ENCODE peak calls at places on chromosomes 11 and 22, in seven cellular contexts. One of them, this sample, is unnamed.

GRCh38 chr11:109439684-109440083 is 17.7 kb downstream of the C11orf87 start:
- DNase-seq in HFFc6: no peak
- DNase-seq in GM20000: no peak
- DNase-seq in COR-L47: no peak
- DNase-seq in A549: no peak
- DNase-seq in mesendoderm: no peak
- DNase-seq in EH: no peak
- DNase-seq in this sample: no peak

GRCh38 chr22:49046546-49047305 is 780.9 kb downstream of the BRD1 start:
- DNase-seq in GM20000: peak
- DNase-seq in HFFc6: no peak
- DNase-seq in mesendoderm: peak
- DNase-seq in EH: no peak
- DNase-seq in COR-L47: peak
- DNase-seq in A549: peak
- DNase-seq in this sample: no peak

GRCh38 chr11:5083602-5084001 is 14.2 kb downstream of the OR52E1 start:
- DNase-seq in GM20000: no peak
- DNase-seq in HFFc6: no peak
- DNase-seq in EH: no peak
- DNase-seq in A549: no peak
- DNase-seq in mesendoderm: no peak
- DNase-seq in COR-L47: no peak
- DNase-seq in this sample: no peak

GRCh38 chr22:17732251-17732854 is 41.9 kb downstream of the BID start:
- DNase-seq in HFFc6: no peak
- DNase-seq in GM20000: no peak
- DNase-seq in EH: no peak
- DNase-seq in A549: no peak
- DNase-seq in mesendoderm: no peak
- DNase-seq in COR-L47: no peak
- DNase-seq in this sample: no peak

GRCh38 chr11:102762414-102762813 is 18.0 kb downstream of the MMP10 start:
- DNase-seq in A549: no peak
- DNase-seq in EH: peak
- DNase-seq in COR-L47: no peak
- DNase-seq in GM20000: no peak
- DNase-seq in HFFc6: peak
- DNase-seq in mesendoderm: no peak
- DNase-seq in this sample: no peak

GRCh38 chr22:29224859-29225410 is 19.2 kb downstream of the EMID1 start:
- DNase-seq in mesendoderm: no peak
- DNase-seq in EH: no peak
- DNase-seq in COR-L47: no peak
- DNase-seq in A549: no peak
- DNase-seq in GM20000: no peak
- DNase-seq in HFFc6: no peak
- DNase-seq in this sample: no peak

GRCh38 chr22:22432937-22433336 is 75.6 kb downstream of the ZNF280B start:
- DNase-seq in EH: no peak
- DNase-seq in mesendoderm: no peak
- DNase-seq in GM20000: no peak
- DNase-seq in COR-L47: no peak
- DNase-seq in A549: no peak
- DNase-seq in HFFc6: no peak
- DNase-seq in this sample: no peak

GRCh38 chr11:66291706-66292542 is at the start of gene TMEM151A:
- DNase-seq in EH: no peak
- DNase-seq in mesendoderm: no peak
- DNase-seq in HFFc6: no peak
- DNase-seq in GM20000: no peak
- DNase-seq in COR-L47: peak
- DNase-seq in A549: no peak
- DNase-seq in this sample: no peak

GRCh38 chr22:36860821-36861659 is at the start of gene NCF4:
- DNase-seq in EH: no peak
- DNase-seq in HFFc6: no peak
- DNase-seq in GM20000: peak
- DNase-seq in mesendoderm: no peak
- DNase-seq in COR-L47: no peak
- DNase-seq in A549: no peak
- DNase-seq in this sample: no peak

GRCh38 chr11:66970371-66970807 is 4.7 kb upstream of the C11orf86 start:
- DNase-seq in mesendoderm: no peak
- DNase-seq in A549: no peak
- DNase-seq in COR-L47: no peak
- DNase-seq in HFFc6: no peak
- DNase-seq in GM20000: no peak
- DNase-seq in EH: no peak
- DNase-seq in this sample: no peak

GRCh38 chr11:36316049-36316448 is 20.0 kb downstream of the PRR5L start:
- DNase-seq in A549: no peak
- DNase-seq in GM20000: no peak
- DNase-seq in mesendoderm: no peak
- DNase-seq in HFFc6: no peak
- DNase-seq in EH: no peak
- DNase-seq in COR-L47: no peak
- DNase-seq in this sample: no peak

GRCh38 chr11:62190011-62190410 is at the start of gene SCGB1D1:
- DNase-seq in HFFc6: no peak
- DNase-seq in A549: no peak
- DNase-seq in EH: no peak
- DNase-seq in GM20000: no peak
- DNase-seq in mesendoderm: no peak
- DNase-seq in COR-L47: peak
- DNase-seq in this sample: no peak

GRCh38 chr11:60764879-60765278 is 8.2 kb downstream of the MS4A15 start:
- DNase-seq in A549: no peak
- DNase-seq in GM20000: peak
- DNase-seq in mesendoderm: peak
- DNase-seq in HFFc6: no peak
- DNase-seq in COR-L47: no peak
- DNase-seq in EH: no peak
- DNase-seq in this sample: no peak

GRCh38 chr11:108576523-108576922 is 17.0 kb downstream of the EXPH5 start:
- DNase-seq in mesendoderm: no peak
- DNase-seq in GM20000: no peak
- DNase-seq in COR-L47: no peak
- DNase-seq in EH: no peak
- DNase-seq in HFFc6: no peak
- DNase-seq in A549: no peak
- DNase-seq in this sample: no peak

GRCh38 chr11:12161137-12161536 is 50.7 kb downstream of the MICAL2 start:
- DNase-seq in EH: no peak
- DNase-seq in A549: no peak
- DNase-seq in COR-L47: no peak
- DNase-seq in HFFc6: no peak
- DNase-seq in mesendoderm: no peak
- DNase-seq in GM20000: no peak
- DNase-seq in this sample: no peak

GRCh38 chr11:90332415-90332814 is 109.6 kb upstream of the CHORDC1 start:
- DNase-seq in GM20000: no peak
- DNase-seq in HFFc6: no peak
- DNase-seq in COR-L47: no peak
- DNase-seq in EH: no peak
- DNase-seq in mesendoderm: no peak
- DNase-seq in A549: no peak
- DNase-seq in this sample: no peak

GRCh38 chr22:36362077-36362476 is 25.7 kb downstream of the MYH9 start:
- DNase-seq in COR-L47: no peak
- DNase-seq in EH: no peak
- DNase-seq in A549: no peak
- DNase-seq in HFFc6: no peak
- DNase-seq in GM20000: no peak
- DNase-seq in mesendoderm: no peak
- DNase-seq in this sample: no peak

GRCh38 chr22:42366815-42367581 is 65.2 kb downstream of the NFAM1 start:
- DNase-seq in mesendoderm: no peak
- DNase-seq in A549: no peak
- DNase-seq in GM20000: no peak
- DNase-seq in EH: no peak
- DNase-seq in HFFc6: no peak
- DNase-seq in COR-L47: no peak
- DNase-seq in this sample: no peak

GRCh38 chr22:29155966-29156365 is 49.7 kb upstream of the EMID1 start:
- DNase-seq in mesendoderm: no peak
- DNase-seq in GM20000: no peak
- DNase-seq in COR-L47: no peak
- DNase-seq in EH: no peak
- DNase-seq in HFFc6: no peak
- DNase-seq in A549: no peak
- DNase-seq in this sample: no peak

GRCh38 chr22:22164541-22165272 is 79.9 kb upstream of the VPREB1 start:
- DNase-seq in GM20000: no peak
- DNase-seq in HFFc6: no peak
- DNase-seq in A549: no peak
- DNase-seq in EH: no peak
- DNase-seq in COR-L47: no peak
- DNase-seq in mesendoderm: peak
- DNase-seq in this sample: no peak

GRCh38 chr11:127106142-127106541 is 105.6 kb upstream of the KIRREL3 start:
- DNase-seq in COR-L47: peak
- DNase-seq in GM20000: no peak
- DNase-seq in EH: peak
- DNase-seq in A549: no peak
- DNase-seq in HFFc6: peak
- DNase-seq in mesendoderm: peak
- DNase-seq in this sample: peak

GRCh38 chr11:67006029-67006884 is 16.7 kb upstream of the SYT12 start:
- DNase-seq in mesendoderm: peak
- DNase-seq in EH: peak
- DNase-seq in COR-L47: peak
- DNase-seq in GM20000: no peak
- DNase-seq in A549: peak
- DNase-seq in HFFc6: no peak
- DNase-seq in this sample: peak

GRCh38 chr11:61904539-61905048 is 12.8 kb downstream of the RAB3IL1 start:
- DNase-seq in GM20000: no peak
- DNase-seq in A549: no peak
- DNase-seq in COR-L47: no peak
- DNase-seq in EH: no peak
- DNase-seq in HFFc6: no peak
- DNase-seq in mesendoderm: peak
- DNase-seq in this sample: no peak

GRCh38 chr11:108009497-108010360 is 1.0 kb downstream of the CUL5 start:
- DNase-seq in EH: peak
- DNase-seq in HFFc6: no peak
- DNase-seq in A549: no peak
- DNase-seq in GM20000: peak
- DNase-seq in COR-L47: no peak
- DNase-seq in mesendoderm: peak
- DNase-seq in this sample: peak

GRCh38 chr11:66264893-66265292 is 3.5 kb upstream of the RAB1B start:
- DNase-seq in mesendoderm: peak
- DNase-seq in EH: no peak
- DNase-seq in HFFc6: no peak
- DNase-seq in GM20000: no peak
- DNase-seq in COR-L47: no peak
- DNase-seq in A549: no peak
- DNase-seq in this sample: no peak

GRCh38 chr11:62611705-62612365 is 740 bp downstream of the EML3 start:
- DNase-seq in COR-L47: no peak
- DNase-seq in EH: peak
- DNase-seq in A549: peak
- DNase-seq in mesendoderm: peak
- DNase-seq in HFFc6: peak
- DNase-seq in GM20000: peak
- DNase-seq in this sample: peak

This sample was measured in hepatic stellate cell.